ENCODE peak calls at places on chromosome 12, in eight cellular contexts. X, S, I, L, H, D, G and A are unnamed samples.

GRCh38 chr12:3490848-3491382 is at the start of gene PRMT8:
- DNase-seq in X (peak), S (peak), I (no peak), L (no peak), H (peak), D (no peak), G (no peak), A (peak)

GRCh38 chr12:467591-467990 is 7.9 kb downstream of the B4GALNT3 start:
- DNase-seq in X (no peak), S (no peak), I (no peak), L (no peak), H (no peak), D (no peak), G (no peak), A (no peak)

GRCh38 chr12:77231548-77231947 is 166.2 kb upstream of the E2F7 start:
- DNase-seq in X (no peak), S (no peak), I (no peak), L (peak), H (no peak), D (peak), G (no peak), A (no peak)

GRCh38 chr12:79934309-79935020 is 432 bp downstream of the PPP1R12A start:
- DNase-seq in X (peak), S (peak), I (no peak), L (no peak), H (peak), D (no peak), G (peak), A (peak)

GRCh38 chr12:106131671-106132070 is 7.1 kb downstream of the NUAK1 start:
- DNase-seq in X (no peak), S (no peak), I (no peak), L (no peak), H (no peak), D (no peak), G (no peak), A (no peak)

GRCh38 chr12:109831929-109832328 is 1.3 kb downstream of the TRPV4 start:
- DNase-seq in X (no peak), S (no peak), I (no peak), L (no peak), H (no peak), D (no peak), G (no peak), A (no peak)

GRCh38 chr12:91769736-91770135 is 375.9 kb downstream of the BTG1 start:
- DNase-seq in X (no peak), S (no peak), I (no peak), L (no peak), H (no peak), D (no peak), G (no peak), A (no peak)

GRCh38 chr12:81147286-81147919 is 69.5 kb downstream of the ACSS3 start:
- DNase-seq in X (no peak), S (no peak), I (no peak), L (no peak), H (no peak), D (no peak), G (no peak), A (no peak)

GRCh38 chr12:42332301-42332894 is 6.4 kb downstream of the PPHLN1 start:
- DNase-seq in X (no peak), S (peak), I (no peak), L (no peak), H (peak), D (no peak), G (no peak), A (peak)

GRCh38 chr12:92695056-92695455 is 7.7 kb upstream of the PLEKHG7 start:
- DNase-seq in X (no peak), S (no peak), I (no peak), L (no peak), H (no peak), D (no peak), G (no peak), A (no peak)

GRCh38 chr12:81558031-81558430 is 201.1 kb downstream of the PPFIA2 start:
- DNase-seq in X (no peak), S (peak), I (no peak), L (no peak), H (no peak), D (no peak), G (no peak), A (no peak)

GRCh38 chr12:98757455-98757854 is 112.4 kb downstream of the APAF1 start:
- DNase-seq in X (no peak), S (no peak), I (no peak), L (no peak), H (no peak), D (no peak), G (no peak), A (no peak)

GRCh38 chr12:112577473-112578334 is 159.0 kb downstream of the PTPN11 start:
- DNase-seq in X (no peak), S (no peak), I (no peak), L (no peak), H (no peak), D (no peak), G (no peak), A (no peak)

GRCh38 chr12:2017724-2018337 is 13.6 kb upstream of the DCP1B start:
- DNase-seq in X (no peak), S (no peak), I (no peak), L (no peak), H (no peak), D (no peak), G (no peak), A (no peak)

GRCh38 chr12:47554046-47554653 is 151.7 kb downstream of the RPAP3 start:
- DNase-seq in X (no peak), S (no peak), I (no peak), L (no peak), H (no peak), D (no peak), G (no peak), A (no peak)

DNA sequence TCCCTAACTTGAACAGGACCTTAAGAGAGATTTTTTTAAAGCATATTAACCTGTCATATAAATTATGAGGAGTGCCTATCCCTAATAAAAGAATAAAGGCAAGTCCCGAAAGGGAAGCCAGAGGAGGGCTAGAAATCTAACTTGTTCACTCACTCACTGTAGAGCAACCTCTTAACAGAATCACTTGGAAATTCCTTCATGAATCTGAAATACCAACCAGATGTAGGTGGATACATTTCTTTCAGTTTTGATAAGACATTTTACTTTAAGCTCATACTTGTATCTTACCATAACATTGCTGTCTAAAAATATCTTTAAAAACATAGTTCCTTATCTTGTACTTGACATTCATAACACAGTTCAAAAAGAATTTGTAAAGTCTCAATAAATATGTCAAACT is 25.7 kb downstream of the NTN4 start:
- DNase-seq in X (no peak), S (no peak), I (no peak), L (no peak), H (no peak), D (no peak), G (no peak), A (no peak)
- H3K27ac ChIP-seq in X (no peak), S (peak), I (peak), L (no peak), H (no peak), D (peak), G (peak), A (no peak)

DNA sequence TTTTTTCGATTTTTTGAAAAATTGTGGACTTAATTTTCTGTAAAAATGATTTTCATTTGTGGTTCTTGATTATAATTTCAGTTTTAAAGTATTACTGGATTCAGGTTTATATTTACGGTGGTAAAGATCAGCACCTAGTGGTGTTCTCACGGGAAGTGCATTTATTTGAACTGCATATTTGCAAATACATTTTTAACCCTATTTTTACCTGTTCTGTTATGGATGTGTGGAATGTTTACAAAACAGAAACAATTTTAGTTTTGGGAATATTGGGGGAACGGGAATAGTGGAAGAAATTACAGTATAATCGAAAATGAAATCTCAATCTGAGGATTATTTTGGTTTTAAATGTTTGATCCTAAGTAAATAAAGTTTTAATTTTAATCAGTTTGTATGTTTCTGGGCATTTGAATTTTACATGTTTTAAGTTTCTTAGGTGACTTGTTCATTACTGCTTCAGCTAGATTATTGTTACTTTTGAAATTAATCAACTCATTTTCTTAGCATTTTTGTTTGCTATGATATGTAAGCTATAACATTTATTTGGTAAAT is 805 bp downstream of the ATF7IP start:
- DNase-seq in X (no peak), S (no peak), I (no peak), L (no peak), H (peak), D (no peak), G (no peak), A (peak)
- TF ChIP-seq CTCF in X (no peak), S (no peak), I (no peak), L (peak), H (peak), D (peak), G (peak), A (no peak)

GRCh38 chr12:53571295-53571694 is 54.9 kb downstream of the ATF7 start:
- DNase-seq in X (no peak), S (no peak), I (no peak), L (no peak), H (no peak), D (no peak), G (no peak), A (no peak)

GRCh38 chr12:53572134-53572758 is 53.9 kb downstream of the ATF7 start:
- DNase-seq in X (no peak), S (no peak), I (no peak), L (no peak), H (no peak), D (no peak), G (no peak), A (no peak)

GRCh38 chr12:53567961-53568360 is 58.2 kb downstream of the ATF7 start:
- DNase-seq in X (no peak), S (no peak), I (no peak), L (no peak), H (no peak), D (no peak), G (no peak), A (no peak)

GRCh38 chr12:53568428-53569173 is 57.6 kb downstream of the ATF7 start:
- DNase-seq in X (no peak), S (no peak), I (no peak), L (no peak), H (no peak), D (no peak), G (no peak), A (no peak)

GRCh38 chr12:53569174-53569557 is 57.0 kb downstream of the ATF7 start:
- DNase-seq in X (no peak), S (peak), I (no peak), L (no peak), H (no peak), D (no peak), G (no peak), A (no peak)
- H3K27ac ChIP-seq in X (no peak), S (peak), I (no peak), L (peak), H (no peak), D (no peak), G (no peak), A (peak)

GRCh38 chr12:129772463-129773169 is 131.2 kb downstream of the TMEM132D start:
- DNase-seq in X (no peak), S (peak), I (no peak), L (no peak), H (no peak), D (no peak), G (no peak), A (no peak)

GRCh38 chr12:129776977-129777667 is 126.7 kb downstream of the TMEM132D start:
- DNase-seq in X (no peak), S (no peak), I (no peak), L (no peak), H (no peak), D (no peak), G (no peak), A (no peak)

GRCh38 chr12:129771238-129771637 is 132.6 kb downstream of the TMEM132D start:
- DNase-seq in X (no peak), S (no peak), I (no peak), L (no peak), H (no peak), D (no peak), G (no peak), A (no peak)

DNA sequence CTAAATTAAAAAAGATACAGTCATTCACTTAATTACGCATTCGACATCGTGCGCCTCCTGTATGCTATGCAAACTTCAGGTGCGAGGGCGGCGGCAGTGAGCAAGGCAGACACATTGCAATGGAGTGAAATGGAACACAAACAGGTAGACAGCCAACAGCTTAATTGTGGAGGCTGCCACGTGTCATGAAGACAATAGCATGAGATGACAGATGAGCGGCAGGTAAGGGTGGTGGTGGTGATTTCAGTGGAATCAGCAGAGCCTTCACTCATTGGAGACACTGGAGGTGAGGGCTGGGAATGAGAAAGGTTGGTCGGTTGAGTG is 130.7 kb downstream of the TMEM132D start:
- DNase-seq in X (no peak), S (no peak), I (no peak), L (no peak), H (no peak), D (no peak), G (no peak), A (no peak)
- TF ChIP-seq CTCF in X (no peak), S (no peak), I (no peak), L (no peak), H (no peak), D (no peak), G (no peak), A (no peak)

GRCh38 chr12:55906056-55906455 is 21.6 kb downstream of the PYM1 start:
- DNase-seq in X (no peak), S (peak), I (no peak), L (no peak), H (no peak), D (no peak), G (no peak), A (peak)

GRCh38 chr12:55909513-55909884 is 18.2 kb downstream of the PYM1 start:
- DNase-seq in X (no peak), S (no peak), I (no peak), L (no peak), H (no peak), D (no peak), G (no peak), A (no peak)

GRCh38 chr12:55912908-55913307 is 14.8 kb downstream of the PYM1 start:
- DNase-seq in X (no peak), S (no peak), I (no peak), L (no peak), H (no peak), D (no peak), G (no peak), A (no peak)

GRCh38 chr12:55908726-55909512 is 18.8 kb downstream of the PYM1 start:
- DNase-seq in X (no peak), S (peak), I (no peak), L (no peak), H (no peak), D (no peak), G (no peak), A (no peak)
- H3K27ac ChIP-seq in X (no peak), S (peak), I (peak), L (no peak), H (peak), D (peak), G (peak), A (no peak)